ENCODE peak calls at places on chromosomes 16 and 17, in seven cellular contexts. One of them, this sample, is unnamed.

GRCh38 chr16:60642956-60643355 is 1393.3 kb downstream of the CDH8 start:
- DNase-seq in stimulated activated CD4-positive, alpha-beta T cell treated with anti-CD3 and anti-CD28 coated beads, Interleukin-12 subunit alpha, Interleukin-12 subunit beta, amount 100 ng/mL, for 4 hours: no peak
- DNase-seq in effector CD4-positive, alpha-beta T cell: no peak
- DNase-seq in choroid plexus epithelial cell: no peak
- DNase-seq in aorta: no peak
- DNase-seq in heart left ventricle: no peak
- DNase-seq in T-helper 17 cell: no peak
- DNase-seq in this sample: no peak

GRCh38 chr17:65022751-65023421 is 33.7 kb downstream of the GNA13 start:
- DNase-seq in stimulated activated CD4-positive, alpha-beta T cell treated with anti-CD3 and anti-CD28 coated beads, Interleukin-12 subunit alpha, Interleukin-12 subunit beta, amount 100 ng/mL, for 4 hours: no peak
- DNase-seq in effector CD4-positive, alpha-beta T cell: no peak
- DNase-seq in choroid plexus epithelial cell: peak
- DNase-seq in aorta: no peak
- DNase-seq in heart left ventricle: no peak
- DNase-seq in T-helper 17 cell: no peak
- DNase-seq in this sample: no peak

GRCh38 chr16:78259883-78260282 is 160.4 kb downstream of the WWOX start:
- DNase-seq in stimulated activated CD4-positive, alpha-beta T cell treated with anti-CD3 and anti-CD28 coated beads, Interleukin-12 subunit alpha, Interleukin-12 subunit beta, amount 100 ng/mL, for 4 hours: no peak
- DNase-seq in effector CD4-positive, alpha-beta T cell: no peak
- DNase-seq in choroid plexus epithelial cell: no peak
- DNase-seq in aorta: no peak
- DNase-seq in heart left ventricle: no peak
- DNase-seq in T-helper 17 cell: no peak
- DNase-seq in this sample: no peak

GRCh38 chr17:16106161-16106891 is 106.7 kb downstream of the TTC19 start:
- DNase-seq in stimulated activated CD4-positive, alpha-beta T cell treated with anti-CD3 and anti-CD28 coated beads, Interleukin-12 subunit alpha, Interleukin-12 subunit beta, amount 100 ng/mL, for 4 hours: no peak
- DNase-seq in effector CD4-positive, alpha-beta T cell: no peak
- DNase-seq in choroid plexus epithelial cell: peak
- DNase-seq in aorta: no peak
- DNase-seq in heart left ventricle: no peak
- DNase-seq in T-helper 17 cell: no peak
- DNase-seq in this sample: no peak

GRCh38 chr16:50932348-50932916 is 190.5 kb downstream of the CYLD start:
- DNase-seq in stimulated activated CD4-positive, alpha-beta T cell treated with anti-CD3 and anti-CD28 coated beads, Interleukin-12 subunit alpha, Interleukin-12 subunit beta, amount 100 ng/mL, for 4 hours: no peak
- DNase-seq in effector CD4-positive, alpha-beta T cell: no peak
- DNase-seq in choroid plexus epithelial cell: no peak
- DNase-seq in aorta: no peak
- DNase-seq in heart left ventricle: no peak
- DNase-seq in T-helper 17 cell: no peak
- DNase-seq in this sample: no peak

GRCh38 chr16:14373901-14374300 is 256.2 kb downstream of the PARN start:
- DNase-seq in stimulated activated CD4-positive, alpha-beta T cell treated with anti-CD3 and anti-CD28 coated beads, Interleukin-12 subunit alpha, Interleukin-12 subunit beta, amount 100 ng/mL, for 4 hours: no peak
- DNase-seq in effector CD4-positive, alpha-beta T cell: no peak
- DNase-seq in choroid plexus epithelial cell: no peak
- DNase-seq in aorta: no peak
- DNase-seq in heart left ventricle: no peak
- DNase-seq in T-helper 17 cell: no peak
- DNase-seq in this sample: no peak

GRCh38 chr17:36900130-36900590 is 37.1 kb upstream of the LHX1 start:
- DNase-seq in stimulated activated CD4-positive, alpha-beta T cell treated with anti-CD3 and anti-CD28 coated beads, Interleukin-12 subunit alpha, Interleukin-12 subunit beta, amount 100 ng/mL, for 4 hours: no peak
- DNase-seq in effector CD4-positive, alpha-beta T cell: no peak
- DNase-seq in choroid plexus epithelial cell: no peak
- DNase-seq in aorta: no peak
- DNase-seq in heart left ventricle: no peak
- DNase-seq in T-helper 17 cell: no peak
- DNase-seq in this sample: no peak

GRCh38 chr17:1928976-1929375 is 96.2 kb downstream of the RTN4RL1 start:
- DNase-seq in stimulated activated CD4-positive, alpha-beta T cell treated with anti-CD3 and anti-CD28 coated beads, Interleukin-12 subunit alpha, Interleukin-12 subunit beta, amount 100 ng/mL, for 4 hours: no peak
- DNase-seq in effector CD4-positive, alpha-beta T cell: no peak
- DNase-seq in choroid plexus epithelial cell: no peak
- DNase-seq in aorta: no peak
- DNase-seq in heart left ventricle: peak
- DNase-seq in T-helper 17 cell: no peak
- DNase-seq in this sample: peak

GRCh38 chr17:77353684-77354419 is 213.1 kb downstream of the SEC14L1 start:
- DNase-seq in stimulated activated CD4-positive, alpha-beta T cell treated with anti-CD3 and anti-CD28 coated beads, Interleukin-12 subunit alpha, Interleukin-12 subunit beta, amount 100 ng/mL, for 4 hours: no peak
- DNase-seq in effector CD4-positive, alpha-beta T cell: no peak
- DNase-seq in choroid plexus epithelial cell: no peak
- DNase-seq in aorta: peak
- DNase-seq in heart left ventricle: peak
- DNase-seq in T-helper 17 cell: no peak
- DNase-seq in this sample: no peak

GRCh38 chr17:44084131-44084538 is 13.6 kb downstream of the G6PC3 start:
- DNase-seq in stimulated activated CD4-positive, alpha-beta T cell treated with anti-CD3 and anti-CD28 coated beads, Interleukin-12 subunit alpha, Interleukin-12 subunit beta, amount 100 ng/mL, for 4 hours: peak
- DNase-seq in effector CD4-positive, alpha-beta T cell: no peak
- DNase-seq in choroid plexus epithelial cell: no peak
- DNase-seq in aorta: no peak
- DNase-seq in heart left ventricle: no peak
- DNase-seq in T-helper 17 cell: no peak
- DNase-seq in this sample: peak

GRCh38 chr17:56597495-56597990 is 4.0 kb downstream of the NOG start:
- DNase-seq in stimulated activated CD4-positive, alpha-beta T cell treated with anti-CD3 and anti-CD28 coated beads, Interleukin-12 subunit alpha, Interleukin-12 subunit beta, amount 100 ng/mL, for 4 hours: no peak
- DNase-seq in effector CD4-positive, alpha-beta T cell: no peak
- DNase-seq in choroid plexus epithelial cell: no peak
- DNase-seq in aorta: peak
- DNase-seq in heart left ventricle: no peak
- DNase-seq in T-helper 17 cell: no peak
- DNase-seq in this sample: peak

GRCh38 chr16:84790291-84790690 is 29.5 kb upstream of the CRISPLD2 start:
- DNase-seq in stimulated activated CD4-positive, alpha-beta T cell treated with anti-CD3 and anti-CD28 coated beads, Interleukin-12 subunit alpha, Interleukin-12 subunit beta, amount 100 ng/mL, for 4 hours: no peak
- DNase-seq in effector CD4-positive, alpha-beta T cell: no peak
- DNase-seq in choroid plexus epithelial cell: no peak
- DNase-seq in aorta: peak
- DNase-seq in heart left ventricle: no peak
- DNase-seq in T-helper 17 cell: no peak
- DNase-seq in this sample: no peak

GRCh38 chr17:37650419-37651003 is 7.3 kb upstream of the DDX52 start:
- DNase-seq in stimulated activated CD4-positive, alpha-beta T cell treated with anti-CD3 and anti-CD28 coated beads, Interleukin-12 subunit alpha, Interleukin-12 subunit beta, amount 100 ng/mL, for 4 hours: no peak
- DNase-seq in effector CD4-positive, alpha-beta T cell: no peak
- DNase-seq in choroid plexus epithelial cell: peak
- DNase-seq in aorta: no peak
- DNase-seq in heart left ventricle: no peak
- DNase-seq in T-helper 17 cell: no peak
- DNase-seq in this sample: peak

GRCh38 chr17:28989028-28989427 is 16.8 kb downstream of the SEZ6 start:
- DNase-seq in stimulated activated CD4-positive, alpha-beta T cell treated with anti-CD3 and anti-CD28 coated beads, Interleukin-12 subunit alpha, Interleukin-12 subunit beta, amount 100 ng/mL, for 4 hours: no peak
- DNase-seq in effector CD4-positive, alpha-beta T cell: no peak
- DNase-seq in choroid plexus epithelial cell: no peak
- DNase-seq in aorta: no peak
- DNase-seq in heart left ventricle: no peak
- DNase-seq in T-helper 17 cell: no peak
- DNase-seq in this sample: no peak

GRCh38 chr17:10802487-10803284 is 1.2 kb downstream of the TMEM238L start:
- DNase-seq in stimulated activated CD4-positive, alpha-beta T cell treated with anti-CD3 and anti-CD28 coated beads, Interleukin-12 subunit alpha, Interleukin-12 subunit beta, amount 100 ng/mL, for 4 hours: no peak
- DNase-seq in effector CD4-positive, alpha-beta T cell: no peak
- DNase-seq in choroid plexus epithelial cell: no peak
- DNase-seq in aorta: no peak
- DNase-seq in heart left ventricle: no peak
- DNase-seq in T-helper 17 cell: no peak
- DNase-seq in this sample: no peak

GRCh38 chr17:2170023-2170422 is 115.1 kb downstream of the HIC1 start:
- DNase-seq in stimulated activated CD4-positive, alpha-beta T cell treated with anti-CD3 and anti-CD28 coated beads, Interleukin-12 subunit alpha, Interleukin-12 subunit beta, amount 100 ng/mL, for 4 hours: peak
- DNase-seq in effector CD4-positive, alpha-beta T cell: no peak
- DNase-seq in choroid plexus epithelial cell: no peak
- DNase-seq in aorta: no peak
- DNase-seq in heart left ventricle: no peak
- DNase-seq in T-helper 17 cell: no peak
- DNase-seq in this sample: no peak

GRCh38 chr17:42337442-42337841 is 49.1 kb downstream of the STAT5A start:
- DNase-seq in stimulated activated CD4-positive, alpha-beta T cell treated with anti-CD3 and anti-CD28 coated beads, Interleukin-12 subunit alpha, Interleukin-12 subunit beta, amount 100 ng/mL, for 4 hours: peak
- DNase-seq in effector CD4-positive, alpha-beta T cell: peak
- DNase-seq in choroid plexus epithelial cell: peak
- DNase-seq in aorta: no peak
- DNase-seq in heart left ventricle: no peak
- DNase-seq in T-helper 17 cell: no peak
- DNase-seq in this sample: no peak

GRCh38 chr16:22989598-22989997 is 159.7 kb downstream of the USP31 start:
- DNase-seq in stimulated activated CD4-positive, alpha-beta T cell treated with anti-CD3 and anti-CD28 coated beads, Interleukin-12 subunit alpha, Interleukin-12 subunit beta, amount 100 ng/mL, for 4 hours: no peak
- DNase-seq in effector CD4-positive, alpha-beta T cell: no peak
- DNase-seq in choroid plexus epithelial cell: no peak
- DNase-seq in aorta: no peak
- DNase-seq in heart left ventricle: no peak
- DNase-seq in T-helper 17 cell: no peak
- DNase-seq in this sample: no peak

GRCh38 chr16:11949527-11949926 is 7.7 kb upstream of the NPIPB2 start:
- DNase-seq in stimulated activated CD4-positive, alpha-beta T cell treated with anti-CD3 and anti-CD28 coated beads, Interleukin-12 subunit alpha, Interleukin-12 subunit beta, amount 100 ng/mL, for 4 hours: no peak
- DNase-seq in effector CD4-positive, alpha-beta T cell: no peak
- DNase-seq in choroid plexus epithelial cell: peak
- DNase-seq in aorta: no peak
- DNase-seq in heart left ventricle: no peak
- DNase-seq in T-helper 17 cell: no peak
- DNase-seq in this sample: no peak

GRCh38 chr16:71927383-71927782 is 32.1 kb downstream of the IST1 start:
- DNase-seq in stimulated activated CD4-positive, alpha-beta T cell treated with anti-CD3 and anti-CD28 coated beads, Interleukin-12 subunit alpha, Interleukin-12 subunit beta, amount 100 ng/mL, for 4 hours: no peak
- DNase-seq in effector CD4-positive, alpha-beta T cell: no peak
- DNase-seq in choroid plexus epithelial cell: peak
- DNase-seq in aorta: no peak
- DNase-seq in heart left ventricle: peak
- DNase-seq in T-helper 17 cell: no peak
- DNase-seq in this sample: no peak

GRCh38 chr16:84947022-84947421 is 64.3 kb downstream of the ZDHHC7 start:
- DNase-seq in stimulated activated CD4-positive, alpha-beta T cell treated with anti-CD3 and anti-CD28 coated beads, Interleukin-12 subunit alpha, Interleukin-12 subunit beta, amount 100 ng/mL, for 4 hours: no peak
- DNase-seq in effector CD4-positive, alpha-beta T cell: no peak
- DNase-seq in choroid plexus epithelial cell: no peak
- DNase-seq in aorta: no peak
- DNase-seq in heart left ventricle: no peak
- DNase-seq in T-helper 17 cell: no peak
- DNase-seq in this sample: no peak

GRCh38 chr17:68711858-68712257 is 110.7 kb upstream of the FAM20A start:
- DNase-seq in stimulated activated CD4-positive, alpha-beta T cell treated with anti-CD3 and anti-CD28 coated beads, Interleukin-12 subunit alpha, Interleukin-12 subunit beta, amount 100 ng/mL, for 4 hours: no peak
- DNase-seq in effector CD4-positive, alpha-beta T cell: no peak
- DNase-seq in choroid plexus epithelial cell: peak
- DNase-seq in aorta: no peak
- DNase-seq in heart left ventricle: no peak
- DNase-seq in T-helper 17 cell: no peak
- DNase-seq in this sample: no peak

GRCh38 chr17:10621397-10621796 is 35.7 kb downstream of the MYH3 start:
- DNase-seq in stimulated activated CD4-positive, alpha-beta T cell treated with anti-CD3 and anti-CD28 coated beads, Interleukin-12 subunit alpha, Interleukin-12 subunit beta, amount 100 ng/mL, for 4 hours: no peak
- DNase-seq in effector CD4-positive, alpha-beta T cell: no peak
- DNase-seq in choroid plexus epithelial cell: no peak
- DNase-seq in aorta: no peak
- DNase-seq in heart left ventricle: no peak
- DNase-seq in T-helper 17 cell: no peak
- DNase-seq in this sample: no peak

GRCh38 chr17:31570231-31570630 is 178.8 kb downstream of the RAB11FIP4 start:
- DNase-seq in stimulated activated CD4-positive, alpha-beta T cell treated with anti-CD3 and anti-CD28 coated beads, Interleukin-12 subunit alpha, Interleukin-12 subunit beta, amount 100 ng/mL, for 4 hours: no peak
- DNase-seq in effector CD4-positive, alpha-beta T cell: no peak
- DNase-seq in choroid plexus epithelial cell: no peak
- DNase-seq in aorta: no peak
- DNase-seq in heart left ventricle: no peak
- DNase-seq in T-helper 17 cell: no peak
- DNase-seq in this sample: no peak

GRCh38 chr17:74960739-74961342 is 11.7 kb downstream of the HID1 start:
- DNase-seq in stimulated activated CD4-positive, alpha-beta T cell treated with anti-CD3 and anti-CD28 coated beads, Interleukin-12 subunit alpha, Interleukin-12 subunit beta, amount 100 ng/mL, for 4 hours: peak
- DNase-seq in effector CD4-positive, alpha-beta T cell: peak
- DNase-seq in choroid plexus epithelial cell: peak
- DNase-seq in aorta: no peak
- DNase-seq in heart left ventricle: no peak
- DNase-seq in T-helper 17 cell: no peak
- DNase-seq in this sample: peak

GRCh38 chr17:72122336-72122667 is 1.5 kb downstream of the SOX9 start:
- DNase-seq in stimulated activated CD4-positive, alpha-beta T cell treated with anti-CD3 and anti-CD28 coated beads, Interleukin-12 subunit alpha, Interleukin-12 subunit beta, amount 100 ng/mL, for 4 hours: no peak
- DNase-seq in effector CD4-positive, alpha-beta T cell: no peak
- DNase-seq in choroid plexus epithelial cell: no peak
- DNase-seq in aorta: no peak
- DNase-seq in heart left ventricle: no peak
- DNase-seq in T-helper 17 cell: no peak
- DNase-seq in this sample: no peak

GRCh38 chr17:48522990-48523389 is 7.8 kb downstream of the HOXB1 start:
- DNase-seq in stimulated activated CD4-positive, alpha-beta T cell treated with anti-CD3 and anti-CD28 coated beads, Interleukin-12 subunit alpha, Interleukin-12 subunit beta, amount 100 ng/mL, for 4 hours: no peak
- DNase-seq in effector CD4-positive, alpha-beta T cell: no peak
- DNase-seq in choroid plexus epithelial cell: no peak
- DNase-seq in aorta: no peak
- DNase-seq in heart left ventricle: no peak
- DNase-seq in T-helper 17 cell: no peak
- DNase-seq in this sample: no peak

GRCh38 chr17:16013943-16014407 is 14.4 kb downstream of the TTC19 start:
- DNase-seq in stimulated activated CD4-positive, alpha-beta T cell treated with anti-CD3 and anti-CD28 coated beads, Interleukin-12 subunit alpha, Interleukin-12 subunit beta, amount 100 ng/mL, for 4 hours: no peak
- DNase-seq in effector CD4-positive, alpha-beta T cell: no peak
- DNase-seq in choroid plexus epithelial cell: peak
- DNase-seq in aorta: no peak
- DNase-seq in heart left ventricle: no peak
- DNase-seq in T-helper 17 cell: no peak
- DNase-seq in this sample: no peak

GRCh38 chr17:58006563-58006923 is 503 bp downstream of the SRSF1 start:
- DNase-seq in stimulated activated CD4-positive, alpha-beta T cell treated with anti-CD3 and anti-CD28 coated beads, Interleukin-12 subunit alpha, Interleukin-12 subunit beta, amount 100 ng/mL, for 4 hours: peak
- DNase-seq in effector CD4-positive, alpha-beta T cell: peak
- DNase-seq in choroid plexus epithelial cell: peak
- DNase-seq in aorta: peak
- DNase-seq in heart left ventricle: peak
- DNase-seq in T-helper 17 cell: peak
- DNase-seq in this sample: peak

GRCh38 chr17:74585711-74586110 is 6.4 kb downstream of the CD300LD start:
- DNase-seq in stimulated activated CD4-positive, alpha-beta T cell treated with anti-CD3 and anti-CD28 coated beads, Interleukin-12 subunit alpha, Interleukin-12 subunit beta, amount 100 ng/mL, for 4 hours: no peak
- DNase-seq in effector CD4-positive, alpha-beta T cell: no peak
- DNase-seq in choroid plexus epithelial cell: no peak
- DNase-seq in aorta: no peak
- DNase-seq in heart left ventricle: no peak
- DNase-seq in T-helper 17 cell: no peak
- DNase-seq in this sample: no peak

GRCh38 chr16:71572497-71573116 is 4.3 kb downstream of the TAT start:
- DNase-seq in stimulated activated CD4-positive, alpha-beta T cell treated with anti-CD3 and anti-CD28 coated beads, Interleukin-12 subunit alpha, Interleukin-12 subunit beta, amount 100 ng/mL, for 4 hours: no peak
- DNase-seq in effector CD4-positive, alpha-beta T cell: no peak
- DNase-seq in choroid plexus epithelial cell: peak
- DNase-seq in aorta: no peak
- DNase-seq in heart left ventricle: no peak
- DNase-seq in T-helper 17 cell: no peak
- DNase-seq in this sample: no peak